ENCODE peak calls at places on chromosomes 6 and 20, in seven cellular contexts. One of them, this sample, is unnamed.

GRCh38 chr6:114040871-114041270 is 69.9 kb upstream of the HDAC2 start:
- DNase-seq in neuronal stem cell: no peak
- DNase-seq in mesendoderm: no peak
- DNase-seq in H1: no peak
- DNase-seq in H9: no peak
- DNase-seq in mesenchymal stem cell: peak; percentile 4
- DNase-seq in trophoblast cell: no peak
- DNase-seq in this sample: no peak

GRCh38 chr6:36962874-36963273 is 8.3 kb downstream of the PI16 start:
- DNase-seq in neuronal stem cell: peak; percentile 71
- DNase-seq in mesendoderm: peak; percentile 96
- DNase-seq in H1: peak; percentile 66
- DNase-seq in H9: peak; percentile 93
- DNase-seq in mesenchymal stem cell: peak; percentile 65
- DNase-seq in trophoblast cell: peak; percentile 24
- DNase-seq in this sample: peak; percentile 51

GRCh38 chr6:118387921-118388701 is 160.0 kb upstream of the PLN start:
- DNase-seq in neuronal stem cell: no peak
- DNase-seq in mesendoderm: no peak
- DNase-seq in H1: no peak
- DNase-seq in H9: no peak
- DNase-seq in mesenchymal stem cell: peak; percentile 80
- DNase-seq in trophoblast cell: no peak
- DNase-seq in this sample: peak; percentile 96

GRCh38 chr6:158211273-158212055 is 43.3 kb downstream of the GTF2H5 start:
- DNase-seq in neuronal stem cell: no peak
- DNase-seq in mesendoderm: no peak
- DNase-seq in H1: no peak
- DNase-seq in H9: no peak
- DNase-seq in mesenchymal stem cell: no peak
- DNase-seq in trophoblast cell: no peak
- DNase-seq in this sample: peak; percentile 49

GRCh38 chr6:43096451-43097097 is 20.5 kb downstream of the PTK7 start:
- DNase-seq in neuronal stem cell: no peak
- DNase-seq in mesendoderm: peak; percentile 79
- DNase-seq in H1: no peak
- DNase-seq in H9: peak; percentile 66
- DNase-seq in mesenchymal stem cell: peak; percentile 68
- DNase-seq in trophoblast cell: peak; percentile 90
- DNase-seq in this sample: peak; percentile 81

GRCh38 chr6:96499781-96500180 is 21.8 kb upstream of the UFL1 start:
- DNase-seq in neuronal stem cell: no peak
- DNase-seq in mesendoderm: no peak
- DNase-seq in H1: no peak
- DNase-seq in H9: no peak
- DNase-seq in mesenchymal stem cell: no peak
- DNase-seq in trophoblast cell: no peak
- DNase-seq in this sample: no peak

GRCh38 chr6:79762370-79762769 is 131.2 kb downstream of the SH3BGRL2 start:
- DNase-seq in neuronal stem cell: no peak
- DNase-seq in mesendoderm: peak; percentile 44
- DNase-seq in H1: no peak
- DNase-seq in H9: no peak
- DNase-seq in mesenchymal stem cell: peak; percentile 4
- DNase-seq in trophoblast cell: no peak
- DNase-seq in this sample: no peak

GRCh38 chr6:54286141-54286540 is 22.1 kb upstream of the TINAG start:
- DNase-seq in neuronal stem cell: no peak
- DNase-seq in mesendoderm: no peak
- DNase-seq in H1: no peak
- DNase-seq in H9: no peak
- DNase-seq in mesenchymal stem cell: peak; percentile 43
- DNase-seq in trophoblast cell: no peak
- DNase-seq in this sample: no peak

GRCh38 chr20:58792426-58792825 is 58.3 kb downstream of the GNAS-AS1 start:
- DNase-seq in neuronal stem cell: no peak
- DNase-seq in mesendoderm: no peak
- DNase-seq in H1: no peak
- DNase-seq in H9: no peak
- DNase-seq in mesenchymal stem cell: no peak
- DNase-seq in trophoblast cell: no peak
- DNase-seq in this sample: no peak

GRCh38 chr6:99512033-99512432 is 3.2 kb downstream of the USP45 start:
- DNase-seq in neuronal stem cell: no peak
- DNase-seq in mesendoderm: no peak
- DNase-seq in H1: no peak
- DNase-seq in H9: no peak
- DNase-seq in mesenchymal stem cell: no peak
- DNase-seq in trophoblast cell: no peak
- DNase-seq in this sample: peak; percentile 40

GRCh38 chr6:3039384-3039783 is 28.9 kb upstream of the RIPK1 start:
- DNase-seq in neuronal stem cell: no peak
- DNase-seq in mesendoderm: no peak
- DNase-seq in H1: no peak
- DNase-seq in H9: no peak
- DNase-seq in mesenchymal stem cell: no peak
- DNase-seq in trophoblast cell: no peak
- DNase-seq in this sample: no peak

GRCh38 chr20:41161886-41162285 is 24.5 kb downstream of the PLCG1 start:
- DNase-seq in neuronal stem cell: no peak
- DNase-seq in mesendoderm: no peak
- DNase-seq in H1: no peak
- DNase-seq in H9: no peak
- DNase-seq in mesenchymal stem cell: no peak
- DNase-seq in trophoblast cell: no peak
- DNase-seq in this sample: no peak

GRCh38 chr6:76682842-76683241 is 610.4 kb upstream of the IMPG1 start:
- DNase-seq in neuronal stem cell: no peak
- DNase-seq in mesendoderm: peak; percentile 15
- DNase-seq in H1: no peak
- DNase-seq in H9: no peak
- DNase-seq in mesenchymal stem cell: peak; percentile 36
- DNase-seq in trophoblast cell: no peak
- DNase-seq in this sample: peak; percentile 10

GRCh38 chr20:40741507-40742106 is 52.6 kb upstream of the MAFB start:
- DNase-seq in neuronal stem cell: peak; percentile 9
- DNase-seq in mesendoderm: peak; percentile 73
- DNase-seq in H1: peak; percentile 34
- DNase-seq in H9: peak; percentile 76
- DNase-seq in mesenchymal stem cell: peak; percentile 30
- DNase-seq in trophoblast cell: peak; percentile 42
- DNase-seq in this sample: peak; percentile 34

GRCh38 chr20:48411265-48411664 is 416.5 kb downstream of the PREX1 start:
- DNase-seq in neuronal stem cell: no peak
- DNase-seq in mesendoderm: no peak
- DNase-seq in H1: no peak
- DNase-seq in H9: no peak
- DNase-seq in mesenchymal stem cell: no peak
- DNase-seq in trophoblast cell: no peak
- DNase-seq in this sample: no peak

GRCh38 chr6:86440608-86441007 is 496.7 kb upstream of the HTR1E start:
- DNase-seq in neuronal stem cell: no peak
- DNase-seq in mesendoderm: no peak
- DNase-seq in H1: no peak
- DNase-seq in H9: no peak
- DNase-seq in mesenchymal stem cell: no peak
- DNase-seq in trophoblast cell: no peak
- DNase-seq in this sample: no peak

GRCh38 chr6:56156643-56157042 is 90.7 kb downstream of the COL21A1 start:
- DNase-seq in neuronal stem cell: no peak
- DNase-seq in mesendoderm: no peak
- DNase-seq in H1: no peak
- DNase-seq in H9: no peak
- DNase-seq in mesenchymal stem cell: peak; percentile 72
- DNase-seq in trophoblast cell: no peak
- DNase-seq in this sample: peak; percentile 40

GRCh38 chr6:14799928-14800327 is 445.9 kb upstream of the JARID2 start:
- DNase-seq in neuronal stem cell: peak; percentile 65
- DNase-seq in mesendoderm: peak; percentile 97
- DNase-seq in H1: no peak
- DNase-seq in H9: peak; percentile 69
- DNase-seq in mesenchymal stem cell: peak; percentile 85
- DNase-seq in trophoblast cell: peak; percentile 52
- DNase-seq in this sample: peak; percentile 81

GRCh38 chr6:11358904-11359840 is 126.7 kb upstream of the NEDD9 start:
- DNase-seq in neuronal stem cell: no peak
- DNase-seq in mesendoderm: no peak
- DNase-seq in H1: no peak
- DNase-seq in H9: no peak
- DNase-seq in mesenchymal stem cell: peak; percentile 53
- DNase-seq in trophoblast cell: peak; percentile 32
- DNase-seq in this sample: no peak

GRCh38 chr20:25032478-25033183 is 25.3 kb downstream of the ACSS1 start:
- DNase-seq in neuronal stem cell: peak; percentile 40
- DNase-seq in mesendoderm: peak; percentile 6
- DNase-seq in H1: no peak
- DNase-seq in H9: peak; percentile 46
- DNase-seq in mesenchymal stem cell: no peak
- DNase-seq in trophoblast cell: no peak
- DNase-seq in this sample: no peak

GRCh38 chr6:106872044-106872443 is 102.5 kb downstream of the CD24 start:
- DNase-seq in neuronal stem cell: no peak
- DNase-seq in mesendoderm: no peak
- DNase-seq in H1: no peak
- DNase-seq in H9: no peak
- DNase-seq in mesenchymal stem cell: no peak
- DNase-seq in trophoblast cell: peak; percentile 42
- DNase-seq in this sample: no peak

GRCh38 chr6:106874481-106874880 is 100.0 kb downstream of the CD24 start:
- DNase-seq in neuronal stem cell: no peak
- DNase-seq in mesendoderm: no peak
- DNase-seq in H1: no peak
- DNase-seq in H9: no peak
- DNase-seq in mesenchymal stem cell: no peak
- DNase-seq in trophoblast cell: no peak
- DNase-seq in this sample: no peak

GRCh38 chr6:106870824-106871300 is 103.7 kb downstream of the CD24 start:
- DNase-seq in neuronal stem cell: no peak
- DNase-seq in mesendoderm: no peak
- DNase-seq in H1: no peak
- DNase-seq in H9: no peak
- DNase-seq in mesenchymal stem cell: no peak
- DNase-seq in trophoblast cell: no peak
- DNase-seq in this sample: no peak

GRCh38 chr6:106880952-106881351 is 93.6 kb downstream of the CD24 start:
- DNase-seq in neuronal stem cell: no peak
- DNase-seq in mesendoderm: no peak
- DNase-seq in H1: no peak
- DNase-seq in H9: no peak
- DNase-seq in mesenchymal stem cell: no peak
- DNase-seq in trophoblast cell: no peak
- DNase-seq in this sample: no peak

GRCh38 chr6:106875782-106876321 is 98.7 kb downstream of the CD24 start:
- DNase-seq in neuronal stem cell: no peak
- DNase-seq in mesendoderm: no peak
- DNase-seq in H1: no peak
- DNase-seq in H9: no peak
- DNase-seq in mesenchymal stem cell: no peak
- DNase-seq in trophoblast cell: no peak
- DNase-seq in this sample: no peak
- H3K18ac ChIP-seq in neuronal stem cell: no peak overlapping the region
- H3K18ac ChIP-seq in mesendoderm: no peak overlapping the region
- H3K18ac ChIP-seq in H1: no peak overlapping the region
- H3K18ac ChIP-seq in H9: no peak overlapping the region
- H3K18ac ChIP-seq in mesenchymal stem cell: no peak overlapping the region
- H3K18ac ChIP-seq in trophoblast cell: no peak overlapping the region
- H3K18ac ChIP-seq in this sample: no peak overlapping the region

DNA sequence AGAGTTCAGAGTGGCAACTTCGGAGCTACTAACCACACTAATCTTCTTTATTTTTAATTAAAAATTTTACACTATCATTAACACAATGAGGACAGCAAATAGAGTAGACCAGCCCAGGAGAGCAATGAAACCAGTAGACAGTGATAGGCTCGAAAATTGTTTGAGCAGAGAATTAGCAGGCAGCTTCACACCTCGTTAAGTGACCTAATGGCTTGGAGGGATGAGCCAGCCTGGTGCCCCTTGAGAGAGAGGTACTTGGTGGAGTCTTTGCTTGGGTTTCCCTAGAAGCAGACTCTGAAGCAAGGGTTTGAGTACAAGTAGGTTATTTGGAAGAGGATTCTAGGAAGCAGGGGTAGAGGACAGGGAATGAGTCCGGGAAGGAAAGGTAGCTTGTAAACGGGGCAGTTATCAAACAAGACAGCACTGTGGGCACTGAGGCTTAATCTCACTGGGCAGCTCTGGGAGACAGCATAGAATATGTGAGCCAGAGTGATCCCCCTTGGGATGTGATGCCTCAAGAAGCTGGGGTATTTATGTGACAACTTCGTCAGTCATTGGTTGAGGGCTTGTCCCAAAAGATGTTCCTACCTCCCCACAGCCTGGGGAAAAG is 146.1 kb downstream of the PCSK2 start:
- DNase-seq in neuronal stem cell: no peak
- DNase-seq in mesendoderm: peak; percentile 57
- DNase-seq in H1: no peak
- DNase-seq in H9: no peak
- DNase-seq in mesenchymal stem cell: no peak
- DNase-seq in trophoblast cell: no peak
- DNase-seq in this sample: no peak
- H3K18ac ChIP-seq in neuronal stem cell: no peak overlapping the region
- H3K18ac ChIP-seq in mesendoderm: no peak overlapping the region
- H3K18ac ChIP-seq in H1: no peak overlapping the region
- H3K18ac ChIP-seq in H9: no peak overlapping the region
- H3K18ac ChIP-seq in mesenchymal stem cell: no peak overlapping the region
- H3K18ac ChIP-seq in trophoblast cell: no peak overlapping the region
- H3K18ac ChIP-seq in this sample: no peak overlapping the region

DNA sequence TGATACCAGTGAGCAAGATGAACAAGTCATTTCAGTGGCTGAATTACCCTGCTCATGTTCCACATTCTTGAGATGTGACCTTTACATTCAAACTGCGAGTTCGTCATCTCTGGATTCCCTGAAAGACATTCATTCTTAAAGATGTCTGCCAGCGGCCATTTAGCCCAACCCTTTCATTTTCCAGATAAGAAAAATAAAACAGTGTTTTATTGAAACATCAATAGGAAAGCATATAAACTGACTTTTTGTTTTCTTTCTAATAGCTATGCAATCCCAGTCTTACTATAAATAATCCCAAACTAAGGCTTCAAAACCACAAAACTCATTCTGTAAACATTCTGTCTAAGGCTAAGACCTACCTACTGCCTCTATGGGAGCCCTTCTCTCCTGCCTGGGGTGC is 134.0 kb downstream of the SAMD5 start:
- DNase-seq in neuronal stem cell: no peak
- DNase-seq in mesendoderm: no peak
- DNase-seq in H1: no peak
- DNase-seq in H9: no peak
- DNase-seq in mesenchymal stem cell: peak; percentile 38
- DNase-seq in trophoblast cell: peak; percentile 6
- DNase-seq in this sample: peak; percentile 85
- H3K18ac ChIP-seq in neuronal stem cell: no peak overlapping the region
- H3K18ac ChIP-seq in mesendoderm: no peak overlapping the region
- H3K18ac ChIP-seq in H1: no peak overlapping the region
- H3K18ac ChIP-seq in H9: no peak overlapping the region
- H3K18ac ChIP-seq in mesenchymal stem cell: no peak overlapping the region
- H3K18ac ChIP-seq in trophoblast cell: no peak overlapping the region
- H3K18ac ChIP-seq in this sample: peak overlapping the region; percentile 58

DNA sequence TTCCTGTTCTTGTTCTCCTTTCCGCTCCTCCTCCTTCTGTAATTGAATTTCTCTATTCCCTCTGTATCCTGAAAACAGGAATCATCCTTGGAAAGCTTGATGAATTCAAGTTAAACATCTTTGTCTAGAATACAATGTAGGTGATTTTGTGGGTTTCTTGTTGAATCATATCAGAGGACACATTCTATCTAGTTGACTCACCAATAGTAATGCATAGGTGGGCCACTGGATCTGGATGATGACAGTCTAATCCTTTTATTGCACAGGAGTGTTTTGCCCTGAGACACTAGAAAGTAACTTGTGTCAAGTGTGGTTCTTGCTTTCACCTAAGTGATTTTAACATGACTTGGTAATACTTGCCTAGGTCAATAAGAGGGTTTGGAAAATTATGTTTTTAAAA is 164.3 kb downstream of the RFPL4B start:
- DNase-seq in neuronal stem cell: no peak
- DNase-seq in mesendoderm: no peak
- DNase-seq in H1: no peak
- DNase-seq in H9: no peak
- DNase-seq in mesenchymal stem cell: no peak
- DNase-seq in trophoblast cell: no peak
- DNase-seq in this sample: peak; percentile 4
- H3K18ac ChIP-seq in neuronal stem cell: no peak overlapping the region
- H3K18ac ChIP-seq in mesendoderm: no peak overlapping the region
- H3K18ac ChIP-seq in H1: no peak overlapping the region
- H3K18ac ChIP-seq in H9: no peak overlapping the region
- H3K18ac ChIP-seq in mesenchymal stem cell: no peak overlapping the region
- H3K18ac ChIP-seq in trophoblast cell: no peak overlapping the region
- H3K18ac ChIP-seq in this sample: no peak overlapping the region

This sample was measured in IMR-90.